ENCODE peak calls at places on chromosomes 16 and 17, in seven cellular contexts. D is fibroblast of lung; N is stimulated activated naive CD8-positive, alpha-beta T cell treated with anti-CD3 and anti-CD28 coated beads, Interleukin-15, amount 100 ng/mL, for 72 hours; L is GM20000; R is WTC11; J is PC-3; F is NCI-H1417. B is an unnamed sample.

GRCh38 chr17:75319818-75320691 is 30.8 kb upstream of the SLC25A19 start:
- DNase-seq in N (no peak), L (peak), D (peak), J (no peak), F (no peak), R (no peak), B (peak)

GRCh38 chr17:61475726-61476125 is 23.5 kb downstream of the TBX4 start:
- DNase-seq in F (no peak), R (no peak), L (no peak), N (no peak), D (no peak), J (peak), B (no peak)

GRCh38 chr17:48283390-48283789 is 146.6 kb downstream of the SKAP1 start:
- DNase-seq in R (no peak), J (no peak), N (no peak), D (no peak), F (no peak), L (no peak), B (no peak)

GRCh38 chr16:56658476-56658875 is 717 bp downstream of the MT1F start:
- DNase-seq in L (no peak), J (no peak), F (no peak), D (no peak), R (no peak), N (no peak), B (no peak)

GRCh38 chr17:41907633-41908539 is 10.9 kb downstream of the ACLY start:
- DNase-seq in F (no peak), R (no peak), J (no peak), N (no peak), L (no peak), D (peak), B (no peak)

GRCh38 chr17:1228752-1229353 is 41.4 kb upstream of the BHLHA9 start:
- DNase-seq in F (no peak), R (no peak), N (no peak), D (no peak), J (no peak), L (peak), B (no peak)

GRCh38 chr16:65634291-65634690 is 512.4 kb upstream of the CDH11 start:
- DNase-seq in N (no peak), D (peak), R (peak), L (no peak), J (no peak), F (no peak), B (no peak)

GRCh38 chr16:50861926-50862325 is 120.0 kb downstream of the CYLD start:
- DNase-seq in N (no peak), L (no peak), D (peak), F (no peak), R (no peak), J (peak), B (peak)

GRCh38 chr16:64403352-64403751 is 718.5 kb downstream of the CDH11 start:
- DNase-seq in N (no peak), L (no peak), J (no peak), D (no peak), F (no peak), R (no peak), B (no peak)

GRCh38 chr17:47317119-47317518 is 6.6 kb upstream of the EFCAB13 start:
- DNase-seq in L (no peak), J (no peak), N (no peak), D (peak), F (no peak), R (no peak), B (peak)

GRCh38 chr17:69560987-69561441 is 146.5 kb downstream of the MAP2K6 start:
- DNase-seq in L (no peak), N (no peak), D (no peak), F (no peak), J (peak), R (no peak), B (no peak)

GRCh38 chr16:85812031-85812807 is 12.7 kb downstream of the COX4I1 start:
- DNase-seq in N (no peak), D (no peak), J (no peak), R (no peak), L (no peak), F (no peak), B (no peak)

GRCh38 chr17:63316100-63316499 is 130.0 kb downstream of the CYB561 start:
- DNase-seq in F (no peak), N (no peak), J (no peak), L (no peak), R (no peak), D (no peak), B (no peak)

GRCh38 chr17:29664743-29665479 is 42.2 kb upstream of the CORO6 start:
- DNase-seq in F (no peak), L (peak), R (no peak), N (no peak), J (peak), D (peak), B (no peak)

GRCh38 chr16:57556941-57557541 is 14.6 kb downstream of the ADGRG5 start:
- DNase-seq in N (no peak), F (no peak), D (no peak), J (no peak), R (no peak), L (no peak), B (no peak)

GRCh38 chr16:80663078-80663477 is 122.3 kb downstream of the DYNLRB2 start:
- DNase-seq in L (no peak), F (no peak), J (no peak), N (no peak), R (no peak), D (no peak), B (no peak)

GRCh38 chr17:42421479-42422332 is 1.4 kb downstream of the CAVIN1 start:
- DNase-seq in N (no peak), J (no peak), L (no peak), D (peak), R (peak), F (no peak), B (no peak)

GRCh38 chr17:27466748-27467375 is 10.6 kb downstream of the KSR1 start:
- DNase-seq in R (no peak), J (no peak), L (peak), F (no peak), D (no peak), N (peak), B (no peak)

GRCh38 chr17:75394332-75394918 is 11.1 kb downstream of the GRB2 start:
- DNase-seq in N (no peak), R (no peak), F (no peak), D (no peak), L (no peak), J (peak), B (no peak)

GRCh38 chr16:50265260-50265659 is 1.1 kb upstream of the ADCY7 start:
- DNase-seq in N (no peak), L (no peak), F (no peak), J (peak), D (no peak), R (no peak), B (no peak)

GRCh38 chr17:78148286-78149016 is 2.3 kb downstream of the C17orf99 start:
- DNase-seq in L (no peak), F (no peak), J (no peak), N (no peak), R (no peak), D (no peak), B (no peak)

GRCh38 chr16:85390511-85391174 is 222.5 kb upstream of the GSE1 start:
- DNase-seq in N (no peak), D (peak), R (peak), J (peak), L (no peak), F (peak), B (peak)

GRCh38 chr17:52419256-52419655 is 260.7 kb upstream of the CA10 start:
- DNase-seq in L (no peak), F (no peak), D (no peak), N (no peak), J (peak), R (no peak), B (no peak)

GRCh38 chr17:51395621-51396020 is 135.3 kb downstream of the UTP18 start:
- DNase-seq in F (no peak), L (no peak), R (no peak), D (no peak), N (no peak), J (no peak), B (no peak)

GRCh38 chr17:1928976-1929375 is 96.2 kb downstream of the RTN4RL1 start:
- DNase-seq in F (peak), J (no peak), D (no peak), N (no peak), L (no peak), R (no peak), B (no peak)

GRCh38 chr16:566475-567361 is at the start of gene NHLRC4:
- DNase-seq in F (no peak), R (peak), J (no peak), L (peak), N (peak), D (peak), B (no peak)

GRCh38 chr16:59192551-59193199 is 458.6 kb upstream of the GOT2 start:
- DNase-seq in J (peak), N (no peak), F (no peak), R (peak), L (peak), D (peak), B (no peak)

GRCh38 chr16:80285089-80285488 is 255.7 kb upstream of the DYNLRB2 start:
- DNase-seq in J (no peak), D (peak), F (no peak), L (no peak), R (no peak), N (no peak), B (no peak)

GRCh38 chr16:89332248-89333245 is 115.0 kb downstream of the ZNF778 start:
- DNase-seq in D (no peak), J (no peak), N (no peak), R (peak), L (no peak), F (no peak), B (no peak)

GRCh38 chr17:82241183-82241925 is 12.5 kb downstream of the SLC16A3 start:
- DNase-seq in J (peak), L (no peak), F (no peak), D (peak), R (no peak), N (peak), B (no peak)

GRCh38 chr17:61816538-61816937 is 46.8 kb downstream of the BRIP1 start:
- DNase-seq in R (no peak), D (peak), L (no peak), J (no peak), F (no peak), N (no peak), B (no peak)